ENCODE peak calls at places on chromosomes 13 and 19, in seven cellular contexts. J, X, Y, V, U, K and C are unnamed samples.

GRCh38 chr19:51607920-51608562 is 22.2 kb downstream of the SIGLEC5 start:
- DNase-seq in V (peak; percentile 70), U (peak; percentile 90), X (peak; percentile 38), K (no peak), J (peak; percentile 82), Y (peak; percentile 97), C (peak; percentile 50)

GRCh38 chr19:388691-389090 is 20.3 kb downstream of the C2CD4C start:
- DNase-seq in U (no peak), X (no peak), K (no peak), J (no peak), V (no peak), Y (no peak), C (no peak)

GRCh38 chr13:41603917-41604316 is 146.6 kb downstream of the RGCC start:
- DNase-seq in Y (no peak), J (no peak), U (peak; percentile 92), V (peak; percentile 78), X (peak; percentile 73), K (no peak), C (no peak)

GRCh38 chr13:46526763-46527162 is 26.2 kb upstream of the LRCH1 start:
- DNase-seq in Y (no peak), U (no peak), V (no peak), X (no peak), J (no peak), K (peak; percentile 13), C (no peak)

GRCh38 chr13:31200636-31200970 is 828 bp downstream of the B3GLCT start:
- DNase-seq in U (peak; percentile 31), X (no peak), J (peak; percentile 69), K (no peak), V (no peak), Y (peak; percentile 78), C (no peak)

GRCh38 chr13:44040754-44041100 is 161.0 kb downstream of the LACC1 start:
- DNase-seq in Y (no peak), X (no peak), U (peak; percentile 11), K (no peak), J (no peak), V (peak; percentile 48), C (no peak)

GRCh38 chr19:6519289-6519688 is 11.5 kb upstream of the TNFSF9 start:
- DNase-seq in Y (no peak), V (peak; percentile 61), K (no peak), J (no peak), X (no peak), U (peak; percentile 96), C (no peak)

GRCh38 chr19:48393559-48394330 is at the start of gene GRIN2D:
- DNase-seq in Y (peak; percentile 84), K (no peak), J (peak; percentile 76), V (peak; percentile 33), X (no peak), U (peak; percentile 26), C (no peak)

GRCh38 chr19:6481541-6482342 is at the start of gene DENND1C:
- DNase-seq in J (peak; percentile 70), K (peak; percentile 45), X (no peak), V (no peak), Y (peak; percentile 78), U (peak; percentile 35), C (no peak)

GRCh38 chr19:42214810-42215209 is 2.7 kb downstream of the DEDD2 start:
- DNase-seq in J (no peak), Y (no peak), K (no peak), X (no peak), V (no peak), U (no peak), C (no peak)
- H3K9ac ChIP-seq in J (no peak overlapping the region), Y (no peak overlapping the region), K (no peak overlapping the region), X (no peak overlapping the region), V (no peak overlapping the region), U (no peak overlapping the region), C (no peak overlapping the region)

GRCh38 chr13:20713751-20714150 is 10.3 kb downstream of the IL17D start:
- DNase-seq in X (no peak), Y (no peak), U (no peak), V (peak; percentile 39), K (no peak), J (no peak), C (no peak)

GRCh38 chr13:20714563-20715339 is 11.3 kb downstream of the IL17D start:
- DNase-seq in X (no peak), K (no peak), J (no peak), U (no peak), V (peak; percentile 49), Y (no peak), C (no peak)

GRCh38 chr13:20714161-20714560 is 10.7 kb downstream of the IL17D start:
- DNase-seq in U (no peak), J (no peak), K (no peak), Y (no peak), X (no peak), V (no peak), C (no peak)

GRCh38 chr13:20711301-20712044 is 8.0 kb downstream of the IL17D start:
- DNase-seq in J (peak; percentile 80), Y (peak; percentile 86), K (no peak), U (no peak), X (no peak), V (no peak), C (no peak)

DNA sequence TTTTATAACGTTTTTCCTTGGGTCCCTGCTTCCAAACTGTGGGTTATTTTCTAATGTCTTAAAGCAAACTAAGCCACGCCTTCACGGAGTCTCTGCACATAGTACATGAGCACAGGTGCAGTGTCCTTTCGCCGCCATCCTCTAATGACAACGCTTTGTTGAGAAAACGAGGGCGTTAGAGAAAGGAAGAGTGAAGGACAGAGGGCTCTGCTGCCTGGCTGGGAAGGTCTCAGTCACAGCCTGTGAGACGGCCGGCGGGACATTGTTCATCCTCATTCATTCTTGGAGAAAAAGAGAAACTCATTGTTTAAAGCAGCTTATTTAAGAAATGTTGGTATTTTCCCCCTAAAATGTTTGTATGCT is 9.5 kb downstream of the IL17D start:
- DNase-seq in Y (no peak), U (no peak), K (no peak), V (no peak), J (peak; percentile 45), X (no peak), C (no peak)
- H3K4me3 ChIP-seq in Y (no peak overlapping the region), U (peak overlapping the region; percentile 50), K (no peak overlapping the region), V (no peak overlapping the region), J (peak overlapping the region; percentile 22), X (no peak overlapping the region), C (peak overlapping the region; percentile 58)

GRCh38 chr13:51728275-51728673 is 75.7 kb downstream of the DHRS12 start:
- DNase-seq in X (no peak), J (no peak), U (no peak), V (no peak), K (no peak), Y (no peak), C (no peak)

GRCh38 chr13:51728972-51729371 is 75.0 kb downstream of the DHRS12 start:
- DNase-seq in Y (no peak), X (no peak), K (no peak), J (no peak), U (peak; percentile 2), V (peak; percentile 92), C (peak; percentile 64)

GRCh38 chr13:51730927-51731326 is 73.0 kb downstream of the DHRS12 start:
- DNase-seq in J (no peak), U (no peak), Y (no peak), K (no peak), V (no peak), X (no peak), C (no peak)

GRCh38 chr13:51731759-51732158 is 72.2 kb downstream of the DHRS12 start:
- DNase-seq in U (peak; percentile 19), Y (no peak), K (no peak), X (no peak), V (peak; percentile 54), J (no peak), C (peak; percentile 18)

GRCh38 chr13:51729853-51730553 is 74.0 kb downstream of the DHRS12 start:
- DNase-seq in U (peak; percentile 74), Y (no peak), K (no peak), X (no peak), J (no peak), V (peak; percentile 90), C (no peak)
- H3K9ac ChIP-seq in U (peak overlapping the region; percentile 18), Y (no peak overlapping the region), K (no peak overlapping the region), X (peak overlapping the region; percentile 25), J (no peak overlapping the region), V (peak overlapping the region; percentile 67), C (no peak overlapping the region)

GRCh38 chr13:97430296-97430695 is 3.7 kb upstream of the RAP2A start:
- DNase-seq in V (no peak), X (no peak), J (no peak), Y (no peak), U (no peak), K (no peak), C (no peak)
- H3K4me3 ChIP-seq in V (no peak overlapping the region), X (no peak overlapping the region), J (peak overlapping the region; percentile 5), Y (no peak overlapping the region), U (no peak overlapping the region), K (peak overlapping the region; percentile 14), C (no peak overlapping the region)

GRCh38 chr19:10086904-10087256 is 763 bp downstream of the SHFL start:
- DNase-seq in K (no peak), J (peak; percentile 21), X (no peak), U (no peak), Y (no peak), V (no peak), C (no peak)
- H3K9ac ChIP-seq in K (peak overlapping the region; percentile 98), J (no peak overlapping the region), X (peak overlapping the region; percentile 83), U (no peak overlapping the region), Y (no peak overlapping the region), V (peak overlapping the region; percentile 76), C (no peak overlapping the region)

GRCh38 chr19:36116344-36116637 is 1.0 kb downstream of the TBCB start:
- DNase-seq in Y (no peak), V (no peak), K (no peak), U (no peak), X (no peak), J (no peak), C (no peak)

GRCh38 chr19:36120092-36120983 is 5.1 kb downstream of the TBCB start:
- DNase-seq in Y (no peak), J (no peak), K (no peak), U (no peak), X (no peak), V (no peak), C (no peak)

GRCh38 chr19:36120984-36121358 is 5.7 kb downstream of the TBCB start:
- DNase-seq in X (no peak), J (no peak), Y (no peak), K (no peak), V (no peak), U (no peak), C (no peak)

GRCh38 chr19:36125557-36125956 is 10.3 kb downstream of the TBCB start:
- DNase-seq in Y (no peak), J (no peak), K (no peak), X (no peak), V (no peak), U (no peak), C (no peak)

DNA sequence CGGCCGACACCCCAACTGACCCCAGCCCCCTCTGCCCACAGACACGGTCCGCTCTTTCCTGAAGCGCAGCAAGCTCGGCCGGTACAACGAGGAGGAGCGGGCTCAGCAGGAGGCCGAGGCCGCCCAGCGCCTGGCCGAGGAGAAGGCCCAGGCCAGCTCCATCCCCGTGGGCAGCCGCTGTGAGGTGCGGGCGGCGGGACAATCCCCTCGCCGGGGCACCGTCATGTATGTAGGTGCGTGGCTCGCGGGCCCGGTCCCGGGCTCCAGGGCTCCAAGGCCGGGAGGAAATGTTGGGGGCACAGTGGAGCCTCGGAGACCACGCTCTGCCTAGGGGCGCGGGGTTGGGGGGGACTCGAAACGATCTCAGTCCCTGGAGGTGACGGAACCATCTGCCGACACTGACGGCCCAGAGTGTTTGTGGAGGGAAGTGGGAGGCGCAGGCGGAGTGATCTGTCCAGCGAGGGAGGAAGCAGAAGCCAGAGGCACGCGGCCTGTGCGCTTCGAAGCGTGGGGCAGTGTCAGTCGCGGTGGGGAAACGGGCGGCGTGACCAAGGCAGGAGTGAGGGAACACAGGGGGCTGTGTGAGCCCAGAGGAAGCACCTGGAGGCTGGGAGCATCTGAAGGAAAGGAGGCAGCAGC is 6.3 kb downstream of the TBCB start:
- DNase-seq in J (no peak), X (no peak), U (no peak), K (no peak), V (no peak), Y (no peak), C (no peak)
- H3K4me3 ChIP-seq in J (no peak overlapping the region), X (no peak overlapping the region), U (no peak overlapping the region), K (no peak overlapping the region), V (no peak overlapping the region), Y (no peak overlapping the region), C (no peak overlapping the region)